ENCODE peak calls at places on chromosomes 2 and 18, in four cellular contexts. G is fibroblast of lung; C is CD8-positive, alpha-beta T cell; M is pancreas. Y is an unnamed sample.

GRCh38 chr2:241092677-241093076 is 9.4 kb downstream of the MTERF4 start:
- DNase-seq in M (no peak), C (no peak), G (no peak), Y (no peak)

GRCh38 chr2:9535177-9535576 is 20.5 kb downstream of the ADAM17 start:
- DNase-seq in G (no peak), M (no peak), C (no peak), Y (no peak)

GRCh38 chr2:191638079-191638801 is 39.7 kb upstream of the NABP1 start:
- DNase-seq in M (no peak), G (peak), C (no peak), Y (peak)

GRCh38 chr2:54728669-54729120 is 5.2 kb downstream of the EML6 start:
- DNase-seq in G (peak), C (no peak), M (no peak), Y (peak)

GRCh38 chr18:39591647-39592046 is 2026.0 kb upstream of the CELF4 start:
- DNase-seq in G (no peak), M (no peak), C (no peak), Y (no peak)

GRCh38 chr2:239674101-239674980 is 273.5 kb upstream of the HDAC4 start:
- DNase-seq in M (no peak), C (no peak), G (no peak), Y (no peak)

GRCh38 chr18:68721681-68722583 is 7.0 kb upstream of the TMX3 start:
- DNase-seq in C (no peak), M (no peak), G (no peak), Y (no peak)

GRCh38 chr18:79248495-79249078 is 147.1 kb upstream of the NFATC1 start:
- DNase-seq in C (no peak), M (no peak), G (peak), Y (no peak)

GRCh38 chr2:120432293-120432975 is 86.5 kb downstream of the INHBB start:
- DNase-seq in C (no peak), M (no peak), G (no peak), Y (no peak)

GRCh38 chr2:43225093-43225787 is 1.2 kb downstream of the ZFP36L2 start:
- DNase-seq in C (peak), M (peak), G (peak), Y (no peak)

GRCh38 chr2:147632193-147632592 is 212.6 kb upstream of the ACVR2A start:
- DNase-seq in C (no peak), M (no peak), G (peak), Y (no peak)

GRCh38 chr18:3454365-3455089 is 4.6 kb downstream of the TGIF1 start:
- DNase-seq in C (no peak), M (peak), G (peak), Y (no peak)

GRCh38 chr18:66168834-66169233 is 418.0 kb downstream of the CDH7 start:
- DNase-seq in C (no peak), M (no peak), G (no peak), Y (no peak)

GRCh38 chr2:219002395-219003266 is 9.4 kb upstream of the CRYBA2 start:
- DNase-seq in G (peak), M (peak), C (no peak), Y (no peak)

GRCh38 chr2:102358496-102358895 is 2.9 kb downstream of the IL18R1 start:
- DNase-seq in C (no peak), M (no peak), G (no peak), Y (no peak)

GRCh38 chr18:46474487-46475366 is 182.3 kb downstream of the LOXHD1 start:
- DNase-seq in C (no peak), G (no peak), M (no peak), Y (no peak)

GRCh38 chr2:158602027-158602426 is 145.3 kb downstream of the PKP4 start:
- DNase-seq in M (peak), C (no peak), G (no peak), Y (no peak)

GRCh38 chr18:77765468-77765867 is 515.8 kb downstream of the GALR1 start:
- DNase-seq in C (no peak), G (peak), M (no peak), Y (peak)

GRCh38 chr2:98148968-98149697 is 62.2 kb downstream of the VWA3B start:
- DNase-seq in G (peak), C (no peak), M (peak), Y (peak)

GRCh38 chr18:21391074-21391673 is 149.1 kb downstream of the GREB1L start:
- DNase-seq in G (peak), C (no peak), M (no peak), Y (peak)

GRCh38 chr2:45269149-45269793 is 260.0 kb upstream of the SIX2 start:
- DNase-seq in G (peak), M (no peak), C (no peak), Y (no peak)

GRCh38 chr2:101806123-101806522 is 108.6 kb downstream of the MAP4K4 start:
- DNase-seq in M (no peak), G (peak), C (no peak), Y (peak)

GRCh38 chr2:169715379-169716228 is 18.0 kb upstream of the KLHL23 start:
- DNase-seq in M (peak), G (peak), C (no peak), Y (no peak)

GRCh38 chr2:27042985-27043634 is 8.4 kb upstream of the AGBL5 start:
- DNase-seq in C (no peak), M (no peak), G (no peak), Y (no peak)

GRCh38 chr2:43222472-43223146 is 3.8 kb downstream of the ZFP36L2 start:
- DNase-seq in C (no peak), G (peak), M (no peak), Y (no peak)

GRCh38 chr18:76273956-76274355 is 221.1 kb downstream of the ZNF516 start:
- DNase-seq in C (no peak), G (no peak), M (no peak), Y (no peak)

GRCh38 chr2:204967199-204967995 is 422.1 kb downstream of the PARD3B start:
- DNase-seq in G (peak), M (no peak), C (peak), Y (no peak)

GRCh38 chr2:59540864-59541263 is 1012.6 kb downstream of the BCL11A start:
- DNase-seq in M (no peak), G (no peak), C (no peak), Y (no peak)

GRCh38 chr2:193561054-193561453 is 1366.3 kb upstream of the TMEFF2 start:
- DNase-seq in M (no peak), G (peak), C (no peak), Y (no peak)

GRCh38 chr2:101004671-101005325 is 2.7 kb downstream of the RPL31 start:
- DNase-seq in M (no peak), C (no peak), G (no peak), Y (no peak)

GRCh38 chr2:45173513-45173912 is 164.3 kb upstream of the SIX2 start:
- DNase-seq in C (no peak), M (no peak), G (peak), Y (peak)

GRCh38 chr18:9613550-9614400 is 584 bp downstream of the PPP4R1 start:
- DNase-seq in M (peak), G (peak), C (no peak), Y (peak)
- TF ChIP-seq CTCF in M (no peak), G (no peak), C (no peak), Y (no peak)

GRCh38 chr2:160298960-160299359 is 98.9 kb upstream of the ITGB6 start:
- DNase-seq in M (no peak), C (no peak), G (peak), Y (no peak)

GRCh38 chr2:160301420-160301819 is 101.3 kb upstream of the ITGB6 start:
- DNase-seq in M (no peak), C (no peak), G (peak), Y (no peak)

GRCh38 chr2:160299540-160299939 is 99.5 kb upstream of the ITGB6 start:
- DNase-seq in M (no peak), G (peak), C (no peak), Y (no peak)

GRCh38 chr2:160303076-160303475 is 103.0 kb upstream of the ITGB6 start:
- DNase-seq in G (no peak), M (no peak), C (no peak), Y (no peak)

GRCh38 chr2:160300203-160300602 is 100.1 kb upstream of the ITGB6 start:
- DNase-seq in G (no peak), C (no peak), M (no peak), Y (no peak)
- H3K27ac ChIP-seq in G (no peak), C (no peak), M (no peak), Y (no peak)

GRCh38 chr2:29317801-29318485 is 202.7 kb downstream of the CLIP4 start:
- DNase-seq in C (no peak), M (no peak), G (no peak), Y (no peak)

GRCh38 chr2:29322011-29322410 is 206.8 kb downstream of the CLIP4 start:
- DNase-seq in M (no peak), G (peak), C (no peak), Y (no peak)

GRCh38 chr2:29314816-29315571 is 199.8 kb downstream of the CLIP4 start:
- DNase-seq in G (peak), M (no peak), C (peak), Y (peak)

GRCh38 chr2:29311458-29311857 is 196.2 kb downstream of the CLIP4 start:
- DNase-seq in C (no peak), G (no peak), M (no peak), Y (no peak)

GRCh38 chr2:29317077-29317517 is 201.9 kb downstream of the CLIP4 start:
- DNase-seq in G (peak), C (no peak), M (no peak), Y (no peak)
- TF ChIP-seq CTCF in G (no peak), C (no peak), M (no peak), Y (no peak)

DNA sequence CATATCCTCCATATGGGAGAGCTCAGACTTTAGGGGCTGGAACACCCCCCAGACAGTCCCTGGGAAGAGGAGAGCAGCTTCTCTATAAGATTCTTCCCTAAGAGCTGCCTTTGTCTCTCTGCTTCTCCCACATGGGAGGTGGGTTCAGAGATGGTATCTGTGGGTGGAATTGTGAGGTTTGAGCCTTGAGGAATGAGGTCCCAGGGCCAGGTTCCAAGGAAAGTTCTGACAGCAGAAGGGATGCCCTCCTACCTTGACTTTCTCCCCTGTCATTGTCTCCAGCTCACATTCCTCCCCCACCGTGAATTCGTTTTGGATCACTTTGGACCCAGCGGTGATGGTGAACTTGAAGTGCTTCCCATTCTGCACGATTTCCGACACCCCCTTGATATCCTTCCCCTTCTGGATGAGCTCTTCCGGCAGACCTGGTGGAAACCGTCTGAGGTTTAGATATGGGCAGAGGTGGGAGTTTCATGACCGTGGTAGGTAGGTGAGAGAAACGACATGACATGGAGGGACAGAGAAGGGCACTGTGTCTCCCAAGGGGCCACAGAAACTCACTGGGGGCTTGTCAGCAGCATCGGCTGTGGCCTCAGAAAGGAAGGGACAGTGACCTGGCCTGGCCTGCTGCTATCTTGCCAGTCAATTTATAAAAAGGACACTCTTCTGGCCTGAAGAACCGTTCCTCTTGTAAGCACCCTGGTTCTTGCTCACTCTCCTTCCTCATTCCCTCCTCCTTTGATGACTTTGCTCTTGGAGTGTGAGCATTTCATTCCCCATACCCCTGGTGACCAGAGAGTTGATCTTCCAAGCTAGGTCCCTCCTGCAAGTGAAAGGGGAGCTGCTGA is 1.7 kb downstream of the FABP1 start:
- DNase-seq in M (no peak), G (no peak), C (no peak), Y (no peak)
- H3K27ac ChIP-seq in M (no peak), G (no peak), C (no peak), Y (no peak)

GRCh38 chr18:33577688-33578370 is at the start of gene ASXL3:
- DNase-seq in C (no peak), G (peak), M (peak), Y (no peak)
- TF ChIP-seq CTCF in C (no peak), G (no peak), M (no peak), Y (no peak)

GRCh38 chr18:75202976-75203375 is 6.0 kb downstream of the PTGR3 start:
- DNase-seq in C (no peak), M (no peak), G (no peak), Y (no peak)
- H3K27ac ChIP-seq in C (no peak), M (no peak), G (peak), Y (no peak)

DNA sequence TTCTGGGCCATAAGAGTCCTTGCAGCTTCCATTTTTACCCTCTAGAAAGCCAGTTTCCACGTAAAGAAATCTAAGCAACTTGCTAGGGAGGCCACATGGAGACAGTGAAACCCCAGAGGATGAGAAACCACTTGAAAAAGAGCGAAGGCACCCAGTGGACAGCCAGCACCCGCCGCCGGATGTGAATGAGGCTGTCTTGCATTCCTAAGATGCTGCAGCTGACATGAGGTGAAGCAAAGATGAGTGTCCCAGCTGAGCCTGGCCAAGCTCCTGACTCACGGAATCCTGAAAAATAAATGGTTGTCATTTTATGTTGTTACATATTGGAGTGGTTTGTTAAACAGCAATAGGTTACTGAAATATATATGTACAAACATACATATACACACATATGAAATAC is 65.9 kb upstream of the STPG4 start:
- DNase-seq in G (peak), M (no peak), C (no peak), Y (no peak)
- TF ChIP-seq CTCF in G (no peak), M (no peak), C (no peak), Y (no peak)

GRCh38 chr18:12883684-12884520 is at the start of gene PTPN2:
- DNase-seq in G (peak), C (peak), M (peak), Y (peak)

GRCh38 chr18:12880532-12880892 is 3.5 kb downstream of the PTPN2 start:
- DNase-seq in G (no peak), M (no peak), C (no peak), Y (no peak)

GRCh38 chr18:12882416-12882815 is 1.6 kb downstream of the PTPN2 start:
- DNase-seq in C (no peak), G (no peak), M (no peak), Y (no peak)

GRCh38 chr18:12883003-12883683 is 894 bp downstream of the PTPN2 start:
- DNase-seq in M (no peak), C (no peak), G (no peak), Y (peak)

DNA sequence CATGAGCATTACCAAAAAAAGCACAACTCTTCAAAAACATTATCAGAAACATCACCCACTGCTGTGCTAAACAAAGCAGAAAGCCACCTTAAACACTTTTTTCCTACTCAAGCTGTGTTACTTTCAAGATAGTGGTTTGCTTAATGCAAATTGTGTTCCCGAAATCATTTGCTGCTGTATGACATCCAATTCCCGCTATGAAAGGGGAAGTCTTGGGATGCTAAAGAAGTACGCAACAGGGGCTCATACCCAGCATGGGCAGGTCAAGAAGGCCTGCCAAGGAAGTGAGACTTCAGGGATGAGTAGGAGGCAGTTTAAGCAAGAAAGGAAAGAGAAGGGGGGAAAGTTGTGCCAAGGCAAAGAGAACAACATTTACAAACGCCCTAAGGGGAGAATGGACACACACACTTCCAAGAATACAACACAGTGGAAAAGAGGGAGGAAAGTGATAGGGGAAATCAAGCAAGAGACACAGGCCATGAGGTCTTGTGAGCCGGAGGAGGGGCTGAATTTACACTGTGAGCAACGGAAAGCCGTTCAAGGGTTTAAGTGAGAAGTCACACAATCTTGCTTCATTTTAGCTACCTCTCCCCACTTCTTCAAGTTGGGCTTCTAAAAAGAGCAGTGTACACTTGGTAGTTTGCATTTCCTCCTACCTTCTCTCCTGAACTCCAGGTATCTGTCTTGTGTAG is 4.1 kb downstream of the PTPN2 start:
- DNase-seq in M (no peak), G (no peak), C (no peak), Y (no peak)
- H3K27ac ChIP-seq in M (peak), G (no peak), C (no peak), Y (no peak)

GRCh38 chr2:137138263-137138662 is 372.9 kb downstream of the THSD7B start:
- DNase-seq in G (no peak), M (no peak), C (no peak), Y (no peak)

GRCh38 chr2:137133231-137133630 is 367.9 kb downstream of the THSD7B start:
- DNase-seq in M (no peak), G (no peak), C (no peak), Y (no peak)
- TF ChIP-seq CTCF in M (no peak), G (no peak), C (no peak), Y (no peak)